ENCODE peak calls at places on chromosomes 11 and 22, in five cellular contexts. One of them, this sample, is unnamed. For H3K4me1, H3K9me3 and H3K36me3, the result is how much of the 10 kb centered on the place peaks cover.

GRCh38 chr11:83724704-83725114 is 438.5 kb upstream of the CCDC90B start:
- DNase-seq in neuronal stem cell: no peak
- DNase-seq in ovary: peak
- DNase-seq in GM23248: peak
- DNase-seq in psoas muscle: no peak
- DNase-seq in this sample: peak

GRCh38 chr11:76419896-76420295 is 24.9 kb upstream of the EMSY start:
- DNase-seq in neuronal stem cell: no peak
- DNase-seq in ovary: no peak
- DNase-seq in GM23248: peak
- DNase-seq in psoas muscle: no peak
- DNase-seq in this sample: peak

GRCh38 chr11:30329150-30329940 is 6.4 kb downstream of the ARL14EP start:
- DNase-seq in neuronal stem cell: no peak
- DNase-seq in ovary: no peak
- DNase-seq in GM23248: peak
- DNase-seq in psoas muscle: no peak
- DNase-seq in this sample: no peak

GRCh38 chr22:48265000-48265625 is 1502.7 kb downstream of the TBC1D22A start:
- DNase-seq in neuronal stem cell: no peak
- DNase-seq in ovary: no peak
- DNase-seq in GM23248: no peak
- DNase-seq in psoas muscle: no peak
- DNase-seq in this sample: no peak

GRCh38 chr22:34878996-34879395 is 187.0 kb upstream of the ISX start:
- DNase-seq in neuronal stem cell: no peak
- DNase-seq in ovary: no peak
- DNase-seq in GM23248: no peak
- DNase-seq in psoas muscle: no peak
- DNase-seq in this sample: no peak

GRCh38 chr22:41469218-41469851 is 418 bp downstream of the ACO2 start:
- DNase-seq in neuronal stem cell: no peak
- DNase-seq in ovary: no peak
- DNase-seq in GM23248: no peak
- DNase-seq in psoas muscle: peak
- DNase-seq in this sample: no peak

GRCh38 chr22:44281706-44282637 is 30.8 kb downstream of the SHISAL1 start:
- DNase-seq in neuronal stem cell: no peak
- DNase-seq in ovary: no peak
- DNase-seq in GM23248: no peak
- DNase-seq in psoas muscle: no peak
- DNase-seq in this sample: no peak

GRCh38 chr22:19085233-19086043 is 36.8 kb downstream of the DGCR2 start:
- DNase-seq in neuronal stem cell: no peak
- DNase-seq in ovary: no peak
- DNase-seq in GM23248: peak
- DNase-seq in psoas muscle: no peak
- DNase-seq in this sample: peak

GRCh38 chr11:86547727-86548126 is 124.7 kb downstream of the ME3 start:
- DNase-seq in neuronal stem cell: no peak
- DNase-seq in ovary: no peak
- DNase-seq in GM23248: no peak
- DNase-seq in psoas muscle: no peak
- DNase-seq in this sample: no peak

GRCh38 chr11:76939219-76939631 is 78.5 kb downstream of the ACER3 start:
- DNase-seq in neuronal stem cell: no peak
- DNase-seq in ovary: no peak
- DNase-seq in GM23248: no peak
- DNase-seq in psoas muscle: no peak
- DNase-seq in this sample: no peak

GRCh38 chr11:100467821-100468508 is 219.1 kb upstream of the ARHGAP42 start:
- DNase-seq in neuronal stem cell: no peak
- DNase-seq in ovary: no peak
- DNase-seq in GM23248: no peak
- DNase-seq in psoas muscle: no peak
- DNase-seq in this sample: no peak

GRCh38 chr22:38238519-38239051 is 34.2 kb downstream of the TMEM184B start:
- DNase-seq in neuronal stem cell: no peak
- DNase-seq in ovary: no peak
- DNase-seq in GM23248: peak
- DNase-seq in psoas muscle: no peak
- DNase-seq in this sample: peak

GRCh38 chr22:38236786-38237185 is 35.0 kb downstream of the MAFF start:
- DNase-seq in neuronal stem cell: no peak
- DNase-seq in ovary: no peak
- DNase-seq in GM23248: no peak
- DNase-seq in psoas muscle: no peak
- DNase-seq in this sample: no peak

GRCh38 chr22:38235240-38235850 is 33.6 kb downstream of the MAFF start:
- DNase-seq in neuronal stem cell: no peak
- DNase-seq in ovary: no peak
- DNase-seq in GM23248: peak
- DNase-seq in psoas muscle: no peak
- DNase-seq in this sample: no peak

GRCh38 chr22:38240734-38241252 is 32.0 kb downstream of the TMEM184B start:
- DNase-seq in neuronal stem cell: peak
- DNase-seq in ovary: no peak
- DNase-seq in GM23248: peak
- DNase-seq in psoas muscle: peak
- DNase-seq in this sample: no peak

GRCh38 chr22:38239101-38239761 is 33.6 kb downstream of the TMEM184B start:
- DNase-seq in neuronal stem cell: no peak
- DNase-seq in ovary: no peak
- DNase-seq in GM23248: peak
- DNase-seq in psoas muscle: no peak
- DNase-seq in this sample: no peak
- H3K4me1 ChIP-seq in neuronal stem cell: under half
- H3K4me1 ChIP-seq in ovary: under half
- H3K4me1 ChIP-seq in GM23248: under half
- H3K4me1 ChIP-seq in psoas muscle: half or more
- H3K4me1 ChIP-seq in this sample: under half

DNA sequence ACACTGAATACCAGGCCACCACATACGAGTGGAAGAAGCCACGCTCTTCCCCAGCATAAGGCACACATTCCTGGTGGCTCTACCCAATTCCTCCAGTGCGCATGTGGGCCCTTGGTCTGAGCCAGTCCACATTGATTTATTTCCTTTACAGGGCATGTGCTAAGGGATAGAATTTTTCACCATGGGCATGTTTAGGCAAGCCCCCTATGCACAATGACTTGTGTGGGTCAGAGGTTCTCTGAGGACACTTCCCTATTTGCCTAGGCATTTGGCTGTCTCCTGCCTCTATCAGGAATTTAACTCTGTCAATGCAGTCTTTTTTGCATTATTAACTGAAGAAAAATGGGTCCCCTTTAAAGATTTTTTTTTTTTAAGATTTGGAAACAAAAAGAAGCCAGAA is 718.1 kb downstream of the NTM start:
- DNase-seq in neuronal stem cell: no peak
- DNase-seq in ovary: no peak
- DNase-seq in GM23248: no peak
- DNase-seq in psoas muscle: no peak
- DNase-seq in this sample: no peak
- H3K9me3 ChIP-seq in neuronal stem cell: under half
- H3K9me3 ChIP-seq in ovary: under half
- H3K9me3 ChIP-seq in GM23248: under half
- H3K9me3 ChIP-seq in psoas muscle: under half
- H3K9me3 ChIP-seq in this sample: under half

GRCh38 chr11:132853886-132854285 is 678.4 kb downstream of the OPCML start:
- DNase-seq in neuronal stem cell: no peak
- DNase-seq in ovary: no peak
- DNase-seq in GM23248: no peak
- DNase-seq in psoas muscle: no peak
- DNase-seq in this sample: no peak

GRCh38 chr11:132852361-132852760 is 679.9 kb downstream of the OPCML start:
- DNase-seq in neuronal stem cell: no peak
- DNase-seq in ovary: no peak
- DNase-seq in GM23248: peak
- DNase-seq in psoas muscle: no peak
- DNase-seq in this sample: no peak

GRCh38 chr11:132855516-132855915 is 676.8 kb downstream of the OPCML start:
- DNase-seq in neuronal stem cell: no peak
- DNase-seq in ovary: no peak
- DNase-seq in GM23248: peak
- DNase-seq in psoas muscle: no peak
- DNase-seq in this sample: no peak

GRCh38 chr11:132858203-132858602 is 674.1 kb downstream of the OPCML start:
- DNase-seq in neuronal stem cell: no peak
- DNase-seq in ovary: no peak
- DNase-seq in GM23248: peak
- DNase-seq in psoas muscle: no peak
- DNase-seq in this sample: no peak

DNA sequence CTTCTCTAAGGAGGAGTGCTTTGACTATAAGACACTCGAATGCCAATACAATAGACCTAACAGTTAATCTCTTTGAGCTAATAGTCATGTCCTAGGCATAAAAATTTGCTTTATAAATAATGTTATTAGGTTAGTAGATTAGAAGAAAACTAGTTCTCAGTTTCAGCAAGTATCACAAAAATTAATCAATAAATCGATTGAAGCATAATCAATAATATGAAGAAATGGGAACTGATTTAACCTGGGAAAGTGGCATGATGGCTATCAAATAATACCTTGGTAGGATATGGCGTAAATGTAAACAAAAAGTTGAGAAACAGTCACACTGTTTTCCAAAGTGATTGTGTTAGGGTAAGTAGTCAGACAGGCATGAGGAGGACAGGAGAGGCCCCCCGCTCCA is 676.3 kb downstream of the OPCML start:
- DNase-seq in neuronal stem cell: no peak
- DNase-seq in ovary: no peak
- DNase-seq in GM23248: no peak
- DNase-seq in psoas muscle: no peak
- DNase-seq in this sample: no peak
- H3K36me3 ChIP-seq in neuronal stem cell: under half
- H3K36me3 ChIP-seq in ovary: under half
- H3K36me3 ChIP-seq in GM23248: under half
- H3K36me3 ChIP-seq in psoas muscle: under half
- H3K36me3 ChIP-seq in this sample: under half

GRCh38 chr11:96189351-96189750 is 153.6 kb downstream of the MAML2 start:
- DNase-seq in neuronal stem cell: no peak
- DNase-seq in ovary: no peak
- DNase-seq in GM23248: no peak
- DNase-seq in psoas muscle: no peak
- DNase-seq in this sample: no peak

GRCh38 chr11:96194571-96194970 is 148.4 kb downstream of the MAML2 start:
- DNase-seq in neuronal stem cell: no peak
- DNase-seq in ovary: no peak
- DNase-seq in GM23248: no peak
- DNase-seq in psoas muscle: no peak
- DNase-seq in this sample: no peak

GRCh38 chr11:96187779-96188624 is 155.0 kb downstream of the MAML2 start:
- DNase-seq in neuronal stem cell: no peak
- DNase-seq in ovary: peak
- DNase-seq in GM23248: peak
- DNase-seq in psoas muscle: peak
- DNase-seq in this sample: no peak

GRCh38 chr11:96188625-96189006 is 154.4 kb downstream of the MAML2 start:
- DNase-seq in neuronal stem cell: no peak
- DNase-seq in ovary: no peak
- DNase-seq in GM23248: peak
- DNase-seq in psoas muscle: no peak
- DNase-seq in this sample: no peak

GRCh38 chr11:96191752-96192151 is 151.2 kb downstream of the MAML2 start:
- DNase-seq in neuronal stem cell: no peak
- DNase-seq in ovary: no peak
- DNase-seq in GM23248: no peak
- DNase-seq in psoas muscle: no peak
- DNase-seq in this sample: no peak
- H3K4me1 ChIP-seq in neuronal stem cell: under half
- H3K4me1 ChIP-seq in ovary: under half
- H3K4me1 ChIP-seq in GM23248: under half
- H3K4me1 ChIP-seq in psoas muscle: under half
- H3K4me1 ChIP-seq in this sample: under half

GRCh38 chr11:70740475-70740825 is 342.1 kb downstream of the CTTN start:
- DNase-seq in neuronal stem cell: no peak
- DNase-seq in ovary: no peak
- DNase-seq in GM23248: no peak
- DNase-seq in psoas muscle: no peak
- DNase-seq in this sample: no peak

GRCh38 chr11:70738661-70739060 is 340.3 kb downstream of the CTTN start:
- DNase-seq in neuronal stem cell: no peak
- DNase-seq in ovary: no peak
- DNase-seq in GM23248: no peak
- DNase-seq in psoas muscle: no peak
- DNase-seq in this sample: no peak

GRCh38 chr11:70737816-70738630 is 339.7 kb downstream of the CTTN start:
- DNase-seq in neuronal stem cell: no peak
- DNase-seq in ovary: no peak
- DNase-seq in GM23248: no peak
- DNase-seq in psoas muscle: no peak
- DNase-seq in this sample: no peak

GRCh38 chr11:70739811-70740474 is 341.6 kb downstream of the CTTN start:
- DNase-seq in neuronal stem cell: no peak
- DNase-seq in ovary: no peak
- DNase-seq in GM23248: no peak
- DNase-seq in psoas muscle: no peak
- DNase-seq in this sample: peak

GRCh38 chr11:70739091-70739490 is 340.8 kb downstream of the CTTN start:
- DNase-seq in neuronal stem cell: no peak
- DNase-seq in ovary: no peak
- DNase-seq in GM23248: no peak
- DNase-seq in psoas muscle: no peak
- DNase-seq in this sample: peak
- H3K9me3 ChIP-seq in neuronal stem cell: under half
- H3K9me3 ChIP-seq in ovary: under half
- H3K9me3 ChIP-seq in GM23248: under half
- H3K9me3 ChIP-seq in psoas muscle: under half
- H3K9me3 ChIP-seq in this sample: under half